ENCODE peak calls at places on chromosomes 1 and 21, in ten cellular contexts. One of them, this sample, is unnamed.

GRCh38 chr1:112803906-112804762 is 89.0 kb upstream of the PPM1J start:
- DNase-seq in mesothelial cell of epicardium: peak
- DNase-seq in lower lobe of right lung: peak
- DNase-seq in tibial artery: peak
- DNase-seq in cardiac fibroblast: peak
- DNase-seq in AG09319: peak
- DNase-seq in Peyer's patch: peak
- DNase-seq in GM13977: peak
- DNase-seq in CD4-positive, alpha-beta T cell: peak
- DNase-seq in BE2C: peak
- DNase-seq in this sample: peak

GRCh38 chr1:94702440-94702810 is 117.7 kb upstream of the SLC44A3 start:
- DNase-seq in mesothelial cell of epicardium: no peak
- DNase-seq in lower lobe of right lung: no peak
- DNase-seq in tibial artery: peak
- DNase-seq in cardiac fibroblast: peak
- DNase-seq in AG09319: peak
- DNase-seq in Peyer's patch: no peak
- DNase-seq in GM13977: no peak
- DNase-seq in CD4-positive, alpha-beta T cell: no peak
- DNase-seq in BE2C: no peak
- DNase-seq in this sample: no peak

GRCh38 chr1:169110691-169111447 is 4.4 kb downstream of the ATP1B1 start:
- DNase-seq in mesothelial cell of epicardium: no peak
- DNase-seq in lower lobe of right lung: peak
- DNase-seq in tibial artery: peak
- DNase-seq in cardiac fibroblast: peak
- DNase-seq in AG09319: no peak
- DNase-seq in Peyer's patch: no peak
- DNase-seq in GM13977: no peak
- DNase-seq in CD4-positive, alpha-beta T cell: no peak
- DNase-seq in BE2C: no peak
- DNase-seq in this sample: no peak

GRCh38 chr1:211748810-211749209 is 73.4 kb upstream of the NEK2 start:
- DNase-seq in mesothelial cell of epicardium: no peak
- DNase-seq in lower lobe of right lung: no peak
- DNase-seq in tibial artery: no peak
- DNase-seq in cardiac fibroblast: no peak
- DNase-seq in AG09319: no peak
- DNase-seq in Peyer's patch: no peak
- DNase-seq in GM13977: no peak
- DNase-seq in CD4-positive, alpha-beta T cell: no peak
- DNase-seq in BE2C: no peak
- DNase-seq in this sample: no peak

GRCh38 chr1:216559359-216559758 is 136.1 kb upstream of the USH2A start:
- DNase-seq in mesothelial cell of epicardium: no peak
- DNase-seq in lower lobe of right lung: no peak
- DNase-seq in tibial artery: no peak
- DNase-seq in cardiac fibroblast: no peak
- DNase-seq in AG09319: no peak
- DNase-seq in Peyer's patch: no peak
- DNase-seq in GM13977: no peak
- DNase-seq in CD4-positive, alpha-beta T cell: no peak
- DNase-seq in BE2C: no peak
- DNase-seq in this sample: no peak

GRCh38 chr21:31447477-31447876 is 103.4 kb upstream of the TIAM1 start:
- DNase-seq in mesothelial cell of epicardium: no peak
- DNase-seq in lower lobe of right lung: no peak
- DNase-seq in tibial artery: no peak
- DNase-seq in cardiac fibroblast: peak
- DNase-seq in AG09319: no peak
- DNase-seq in Peyer's patch: no peak
- DNase-seq in GM13977: no peak
- DNase-seq in CD4-positive, alpha-beta T cell: no peak
- DNase-seq in BE2C: no peak
- DNase-seq in this sample: no peak

GRCh38 chr1:147245586-147246021 is 3.1 kb downstream of the CHD1L start:
- DNase-seq in mesothelial cell of epicardium: no peak
- DNase-seq in lower lobe of right lung: no peak
- DNase-seq in tibial artery: no peak
- DNase-seq in cardiac fibroblast: no peak
- DNase-seq in AG09319: no peak
- DNase-seq in Peyer's patch: no peak
- DNase-seq in GM13977: no peak
- DNase-seq in CD4-positive, alpha-beta T cell: no peak
- DNase-seq in BE2C: no peak
- DNase-seq in this sample: no peak

GRCh38 chr1:247452447-247453039 is 5.4 kb downstream of the OR2B11 start:
- DNase-seq in mesothelial cell of epicardium: no peak
- DNase-seq in lower lobe of right lung: no peak
- DNase-seq in tibial artery: no peak
- DNase-seq in cardiac fibroblast: no peak
- DNase-seq in AG09319: no peak
- DNase-seq in Peyer's patch: no peak
- DNase-seq in GM13977: no peak
- DNase-seq in CD4-positive, alpha-beta T cell: no peak
- DNase-seq in BE2C: no peak
- DNase-seq in this sample: no peak

GRCh38 chr21:32412998-32413504 is 545 bp downstream of the EVA1C start:
- DNase-seq in mesothelial cell of epicardium: no peak
- DNase-seq in lower lobe of right lung: peak
- DNase-seq in tibial artery: peak
- DNase-seq in cardiac fibroblast: peak
- DNase-seq in AG09319: no peak
- DNase-seq in Peyer's patch: no peak
- DNase-seq in GM13977: no peak
- DNase-seq in CD4-positive, alpha-beta T cell: no peak
- DNase-seq in BE2C: no peak
- DNase-seq in this sample: peak

GRCh38 chr1:196160066-196160795 is 448.0 kb downstream of the KCNT2 start:
- DNase-seq in mesothelial cell of epicardium: no peak
- DNase-seq in lower lobe of right lung: no peak
- DNase-seq in tibial artery: no peak
- DNase-seq in cardiac fibroblast: peak
- DNase-seq in AG09319: peak
- DNase-seq in Peyer's patch: no peak
- DNase-seq in GM13977: no peak
- DNase-seq in CD4-positive, alpha-beta T cell: no peak
- DNase-seq in BE2C: no peak
- DNase-seq in this sample: no peak

GRCh38 chr1:62333431-62333830 is 14.2 kb upstream of the KANK4 start:
- DNase-seq in mesothelial cell of epicardium: no peak
- DNase-seq in lower lobe of right lung: no peak
- DNase-seq in tibial artery: no peak
- DNase-seq in cardiac fibroblast: no peak
- DNase-seq in AG09319: no peak
- DNase-seq in Peyer's patch: no peak
- DNase-seq in GM13977: no peak
- DNase-seq in CD4-positive, alpha-beta T cell: no peak
- DNase-seq in BE2C: no peak
- DNase-seq in this sample: no peak

GRCh38 chr1:29503441-29503840 is 267.1 kb downstream of the PTPRU start:
- DNase-seq in mesothelial cell of epicardium: no peak
- DNase-seq in lower lobe of right lung: no peak
- DNase-seq in tibial artery: no peak
- DNase-seq in cardiac fibroblast: no peak
- DNase-seq in AG09319: no peak
- DNase-seq in Peyer's patch: no peak
- DNase-seq in GM13977: no peak
- DNase-seq in CD4-positive, alpha-beta T cell: no peak
- DNase-seq in BE2C: no peak
- DNase-seq in this sample: no peak

GRCh38 chr1:1013105-1013921 is at the start of gene ISG15:
- DNase-seq in mesothelial cell of epicardium: peak
- DNase-seq in lower lobe of right lung: peak
- DNase-seq in tibial artery: peak
- DNase-seq in cardiac fibroblast: peak
- DNase-seq in AG09319: peak
- DNase-seq in Peyer's patch: peak
- DNase-seq in GM13977: peak
- DNase-seq in CD4-positive, alpha-beta T cell: peak
- DNase-seq in BE2C: peak
- DNase-seq in this sample: peak

GRCh38 chr1:53737648-53738204 is 1.2 kb downstream of the GLIS1 start:
- DNase-seq in mesothelial cell of epicardium: peak
- DNase-seq in lower lobe of right lung: no peak
- DNase-seq in tibial artery: no peak
- DNase-seq in cardiac fibroblast: no peak
- DNase-seq in AG09319: no peak
- DNase-seq in Peyer's patch: no peak
- DNase-seq in GM13977: peak
- DNase-seq in CD4-positive, alpha-beta T cell: no peak
- DNase-seq in BE2C: no peak
- DNase-seq in this sample: no peak

GRCh38 chr1:198088360-198089071 is 68.3 kb upstream of the NEK7 start:
- DNase-seq in mesothelial cell of epicardium: peak
- DNase-seq in lower lobe of right lung: peak
- DNase-seq in tibial artery: no peak
- DNase-seq in cardiac fibroblast: peak
- DNase-seq in AG09319: peak
- DNase-seq in Peyer's patch: no peak
- DNase-seq in GM13977: peak
- DNase-seq in CD4-positive, alpha-beta T cell: no peak
- DNase-seq in BE2C: no peak
- DNase-seq in this sample: no peak

GRCh38 chr1:159203621-159204020 is 1.1 kb upstream of the ACKR1 start:
- DNase-seq in mesothelial cell of epicardium: no peak
- DNase-seq in lower lobe of right lung: no peak
- DNase-seq in tibial artery: no peak
- DNase-seq in cardiac fibroblast: peak
- DNase-seq in AG09319: no peak
- DNase-seq in Peyer's patch: no peak
- DNase-seq in GM13977: no peak
- DNase-seq in CD4-positive, alpha-beta T cell: no peak
- DNase-seq in BE2C: no peak
- DNase-seq in this sample: no peak

GRCh38 chr1:4655674-4656532 is 1.5 kb downstream of the AJAP1 start:
- DNase-seq in mesothelial cell of epicardium: peak
- DNase-seq in lower lobe of right lung: no peak
- DNase-seq in tibial artery: no peak
- DNase-seq in cardiac fibroblast: peak
- DNase-seq in AG09319: no peak
- DNase-seq in Peyer's patch: no peak
- DNase-seq in GM13977: peak
- DNase-seq in CD4-positive, alpha-beta T cell: no peak
- DNase-seq in BE2C: peak
- DNase-seq in this sample: no peak
- TF ChIP-seq CTCF in mesothelial cell of epicardium: peak
- TF ChIP-seq CTCF in lower lobe of right lung: peak
- TF ChIP-seq CTCF in tibial artery: peak
- TF ChIP-seq CTCF in cardiac fibroblast: peak
- TF ChIP-seq CTCF in AG09319: peak
- TF ChIP-seq CTCF in Peyer's patch: peak
- TF ChIP-seq CTCF in GM13977: peak
- TF ChIP-seq CTCF in CD4-positive, alpha-beta T cell: no peak
- TF ChIP-seq CTCF in BE2C: peak
- TF ChIP-seq CTCF in this sample: no peak

GRCh38 chr21:23968722-23969647 is 1638.3 kb downstream of the MRPL39 start:
- DNase-seq in mesothelial cell of epicardium: no peak
- DNase-seq in lower lobe of right lung: no peak
- DNase-seq in tibial artery: no peak
- DNase-seq in cardiac fibroblast: peak
- DNase-seq in AG09319: no peak
- DNase-seq in Peyer's patch: peak
- DNase-seq in GM13977: peak
- DNase-seq in CD4-positive, alpha-beta T cell: peak
- DNase-seq in BE2C: peak
- DNase-seq in this sample: peak
- TF ChIP-seq CTCF in mesothelial cell of epicardium: peak
- TF ChIP-seq CTCF in lower lobe of right lung: peak
- TF ChIP-seq CTCF in tibial artery: no peak
- TF ChIP-seq CTCF in cardiac fibroblast: peak
- TF ChIP-seq CTCF in AG09319: no peak
- TF ChIP-seq CTCF in Peyer's patch: peak
- TF ChIP-seq CTCF in GM13977: peak
- TF ChIP-seq CTCF in CD4-positive, alpha-beta T cell: peak
- TF ChIP-seq CTCF in BE2C: peak
- TF ChIP-seq CTCF in this sample: peak

DNA sequence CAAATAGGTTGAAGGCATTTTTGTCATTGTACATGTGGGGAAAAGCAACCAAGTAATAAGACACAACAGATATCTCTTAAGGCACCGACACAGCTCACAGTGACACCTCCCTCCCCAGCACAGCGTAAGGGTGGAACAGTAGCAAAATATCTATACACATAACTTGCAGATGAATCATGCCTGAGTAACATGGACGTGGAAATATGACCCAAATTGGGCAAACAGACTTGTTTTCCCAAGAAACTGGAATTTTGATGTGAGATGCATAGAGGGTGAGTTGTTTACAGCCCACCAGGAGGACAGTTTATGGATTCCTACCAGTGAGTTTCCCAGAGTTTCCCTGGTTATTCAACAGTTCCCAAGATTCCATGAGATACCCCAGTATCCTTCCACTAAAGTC is 7.3 kb upstream of the DR1 start:
- DNase-seq in mesothelial cell of epicardium: no peak
- DNase-seq in lower lobe of right lung: no peak
- DNase-seq in tibial artery: no peak
- DNase-seq in cardiac fibroblast: peak
- DNase-seq in AG09319: no peak
- DNase-seq in Peyer's patch: no peak
- DNase-seq in GM13977: no peak
- DNase-seq in CD4-positive, alpha-beta T cell: no peak
- DNase-seq in BE2C: no peak
- DNase-seq in this sample: no peak
- TF ChIP-seq CTCF in mesothelial cell of epicardium: no peak
- TF ChIP-seq CTCF in lower lobe of right lung: no peak
- TF ChIP-seq CTCF in tibial artery: no peak
- TF ChIP-seq CTCF in cardiac fibroblast: no peak
- TF ChIP-seq CTCF in AG09319: no peak
- TF ChIP-seq CTCF in Peyer's patch: no peak
- TF ChIP-seq CTCF in GM13977: no peak
- TF ChIP-seq CTCF in CD4-positive, alpha-beta T cell: no peak
- TF ChIP-seq CTCF in BE2C: no peak
- TF ChIP-seq CTCF in this sample: no peak

GRCh38 chr1:217661407-217661806 is 30.3 kb downstream of the SPATA17 start:
- DNase-seq in mesothelial cell of epicardium: no peak
- DNase-seq in lower lobe of right lung: no peak
- DNase-seq in tibial artery: no peak
- DNase-seq in cardiac fibroblast: no peak
- DNase-seq in AG09319: no peak
- DNase-seq in Peyer's patch: no peak
- DNase-seq in GM13977: no peak
- DNase-seq in CD4-positive, alpha-beta T cell: no peak
- DNase-seq in BE2C: no peak
- DNase-seq in this sample: no peak

DNA sequence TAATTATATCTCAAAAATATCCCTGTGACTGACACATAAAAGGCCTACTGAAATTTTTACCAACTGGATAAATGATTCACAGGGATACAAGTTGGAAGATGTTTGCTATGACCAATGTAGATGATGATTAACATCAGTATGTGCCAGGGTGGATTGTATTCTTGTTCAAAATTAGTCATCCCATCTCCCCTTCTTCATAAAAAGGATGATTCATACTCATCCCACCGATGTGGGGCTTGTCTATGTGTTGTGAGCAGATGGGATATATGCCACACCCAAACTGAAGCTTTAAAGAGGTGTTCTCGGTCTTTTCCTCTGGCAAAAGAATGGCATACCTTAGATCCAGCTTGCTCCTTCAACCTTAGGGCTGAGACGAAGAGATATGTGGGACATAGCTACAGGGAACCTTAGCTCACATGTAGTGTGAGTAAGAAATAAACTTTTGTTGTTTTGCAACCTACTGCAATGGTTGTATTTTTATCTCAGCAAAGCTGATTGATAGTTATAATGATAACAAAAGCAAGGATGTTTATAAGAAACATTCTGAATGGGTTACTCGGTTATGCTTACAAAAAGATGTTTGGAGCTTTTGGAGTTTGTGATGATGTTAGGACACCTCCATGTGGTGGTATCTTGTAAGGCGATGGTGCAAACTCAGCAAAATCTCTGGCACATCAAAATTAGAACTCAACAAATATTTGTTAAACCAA is 29.4 kb downstream of the SPATA17 start:
- DNase-seq in mesothelial cell of epicardium: no peak
- DNase-seq in lower lobe of right lung: no peak
- DNase-seq in tibial artery: no peak
- DNase-seq in cardiac fibroblast: peak
- DNase-seq in AG09319: peak
- DNase-seq in Peyer's patch: no peak
- DNase-seq in GM13977: peak
- DNase-seq in CD4-positive, alpha-beta T cell: no peak
- DNase-seq in BE2C: no peak
- DNase-seq in this sample: no peak
- TF ChIP-seq CTCF in mesothelial cell of epicardium: no peak
- TF ChIP-seq CTCF in lower lobe of right lung: peak
- TF ChIP-seq CTCF in tibial artery: peak
- TF ChIP-seq CTCF in cardiac fibroblast: peak
- TF ChIP-seq CTCF in AG09319: peak
- TF ChIP-seq CTCF in Peyer's patch: peak
- TF ChIP-seq CTCF in GM13977: peak
- TF ChIP-seq CTCF in CD4-positive, alpha-beta T cell: no peak
- TF ChIP-seq CTCF in BE2C: peak
- TF ChIP-seq CTCF in this sample: no peak

This sample was measured in natural killer cell.